ENCODE peak calls at places on chromosomes 5 and 9, in five cellular contexts. One of them, this sample, is unnamed.

GRCh38 chr9:114718801-114719221 is 36.8 kb upstream of the TEX48 start:
- DNase-seq in ovary: no peak
- DNase-seq in prostate gland: no peak
- DNase-seq in upper lobe of right lung: no peak
- DNase-seq in AG09319: no peak
- DNase-seq in this sample: no peak

GRCh38 chr5:142313693-142314092 is 11.1 kb downstream of the SPRY4 start:
- DNase-seq in upper lobe of right lung: no peak
- DNase-seq in AG09319: no peak
- DNase-seq in prostate gland: no peak
- DNase-seq in ovary: no peak
- DNase-seq in this sample: no peak

GRCh38 chr5:17381926-17382325 is 116.1 kb upstream of the TAF11L2 start:
- DNase-seq in AG09319: no peak
- DNase-seq in upper lobe of right lung: peak
- DNase-seq in ovary: no peak
- DNase-seq in prostate gland: no peak
- DNase-seq in this sample: no peak

GRCh38 chr5:36948041-36948440 is 71.5 kb downstream of the NIPBL start:
- DNase-seq in prostate gland: no peak
- DNase-seq in AG09319: no peak
- DNase-seq in ovary: no peak
- DNase-seq in upper lobe of right lung: no peak
- DNase-seq in this sample: no peak

GRCh38 chr5:138349842-138350635 is 2.4 kb upstream of the KDM3B start:
- DNase-seq in AG09319: no peak
- DNase-seq in upper lobe of right lung: no peak
- DNase-seq in ovary: no peak
- DNase-seq in prostate gland: no peak
- DNase-seq in this sample: no peak

GRCh38 chr5:148374693-148375360 is 8.9 kb upstream of the FBXO38 start:
- DNase-seq in ovary: peak
- DNase-seq in upper lobe of right lung: peak
- DNase-seq in AG09319: no peak
- DNase-seq in prostate gland: peak
- DNase-seq in this sample: no peak

GRCh38 chr9:21993893-21994525 is at the start of gene CDKN2A:
- DNase-seq in AG09319: no peak
- DNase-seq in ovary: no peak
- DNase-seq in upper lobe of right lung: peak
- DNase-seq in prostate gland: no peak
- DNase-seq in this sample: peak

GRCh38 chr9:75087824-75088645 is at the start of the genes NMRK1 and OSTF1:
- DNase-seq in prostate gland: peak
- DNase-seq in AG09319: peak
- DNase-seq in upper lobe of right lung: peak
- DNase-seq in ovary: peak
- DNase-seq in this sample: peak

GRCh38 chr5:3276891-3277290 is 318.7 kb upstream of the IRX1 start:
- DNase-seq in AG09319: no peak
- DNase-seq in ovary: no peak
- DNase-seq in prostate gland: no peak
- DNase-seq in upper lobe of right lung: no peak
- DNase-seq in this sample: no peak

GRCh38 chr5:149605354-149605997 is 24.2 kb downstream of the ARHGEF37 start:
- DNase-seq in ovary: no peak
- DNase-seq in AG09319: no peak
- DNase-seq in prostate gland: no peak
- DNase-seq in upper lobe of right lung: no peak
- DNase-seq in this sample: no peak

GRCh38 chr5:132830436-132831094 is at the start of gene SHROOM1:
- DNase-seq in upper lobe of right lung: peak
- DNase-seq in AG09319: no peak
- DNase-seq in prostate gland: peak
- DNase-seq in ovary: peak
- DNase-seq in this sample: peak

GRCh38 chr5:167853421-167853820 is 438.0 kb upstream of the WWC1 start:
- DNase-seq in ovary: no peak
- DNase-seq in prostate gland: no peak
- DNase-seq in upper lobe of right lung: no peak
- DNase-seq in AG09319: peak
- DNase-seq in this sample: no peak

GRCh38 chr9:32486839-32487562 is 39.0 kb downstream of the RIGI start:
- DNase-seq in upper lobe of right lung: no peak
- DNase-seq in AG09319: no peak
- DNase-seq in ovary: no peak
- DNase-seq in prostate gland: no peak
- DNase-seq in this sample: no peak

GRCh38 chr9:77793909-77794308 is 145.8 kb upstream of the GNA14 start:
- DNase-seq in AG09319: peak
- DNase-seq in prostate gland: no peak
- DNase-seq in upper lobe of right lung: no peak
- DNase-seq in ovary: no peak
- DNase-seq in this sample: no peak

GRCh38 chr9:116899337-116900006 is 212.4 kb downstream of the TRIM32 start:
- DNase-seq in ovary: no peak
- DNase-seq in AG09319: no peak
- DNase-seq in prostate gland: no peak
- DNase-seq in upper lobe of right lung: no peak
- DNase-seq in this sample: no peak

GRCh38 chr5:83562817-83563557 is 91.4 kb downstream of the VCAN start:
- DNase-seq in AG09319: no peak
- DNase-seq in upper lobe of right lung: no peak
- DNase-seq in prostate gland: no peak
- DNase-seq in ovary: no peak
- DNase-seq in this sample: no peak

GRCh38 chr5:154850255-154851062 is at the start of gene FAXDC2:
- DNase-seq in prostate gland: peak
- DNase-seq in AG09319: peak
- DNase-seq in upper lobe of right lung: peak
- DNase-seq in ovary: peak
- DNase-seq in this sample: peak

GRCh38 chr5:92559743-92560142 is 1021.3 kb downstream of the NR2F1-AS1 start:
- DNase-seq in AG09319: no peak
- DNase-seq in ovary: no peak
- DNase-seq in upper lobe of right lung: no peak
- DNase-seq in prostate gland: no peak
- DNase-seq in this sample: no peak

GRCh38 chr5:111129938-111130337 is 37.8 kb downstream of the WDR36 start:
- DNase-seq in AG09319: no peak
- DNase-seq in prostate gland: no peak
- DNase-seq in upper lobe of right lung: no peak
- DNase-seq in ovary: no peak
- DNase-seq in this sample: no peak

GRCh38 chr9:22108581-22109370 is 99.7 kb upstream of the CDKN2B start:
- DNase-seq in AG09319: no peak
- DNase-seq in ovary: no peak
- DNase-seq in prostate gland: no peak
- DNase-seq in upper lobe of right lung: no peak
- DNase-seq in this sample: no peak

GRCh38 chr5:1669276-1670155 is 130.1 kb downstream of the MRPL36 start:
- DNase-seq in upper lobe of right lung: no peak
- DNase-seq in prostate gland: no peak
- DNase-seq in ovary: no peak
- DNase-seq in AG09319: no peak
- DNase-seq in this sample: no peak

GRCh38 chr5:105409695-105410094 is 1847.1 kb upstream of the NUDT12 start:
- DNase-seq in AG09319: no peak
- DNase-seq in upper lobe of right lung: no peak
- DNase-seq in prostate gland: no peak
- DNase-seq in ovary: no peak
- DNase-seq in this sample: no peak

GRCh38 chr9:85377751-85378289 is 363.9 kb downstream of the AGTPBP1 start:
- DNase-seq in AG09319: no peak
- DNase-seq in upper lobe of right lung: no peak
- DNase-seq in prostate gland: no peak
- DNase-seq in ovary: no peak
- DNase-seq in this sample: no peak

GRCh38 chr5:123089971-123090640 is 1.1 kb downstream of the PRDM6 start:
- DNase-seq in upper lobe of right lung: peak
- DNase-seq in ovary: no peak
- DNase-seq in prostate gland: no peak
- DNase-seq in AG09319: no peak
- DNase-seq in this sample: peak

DNA sequence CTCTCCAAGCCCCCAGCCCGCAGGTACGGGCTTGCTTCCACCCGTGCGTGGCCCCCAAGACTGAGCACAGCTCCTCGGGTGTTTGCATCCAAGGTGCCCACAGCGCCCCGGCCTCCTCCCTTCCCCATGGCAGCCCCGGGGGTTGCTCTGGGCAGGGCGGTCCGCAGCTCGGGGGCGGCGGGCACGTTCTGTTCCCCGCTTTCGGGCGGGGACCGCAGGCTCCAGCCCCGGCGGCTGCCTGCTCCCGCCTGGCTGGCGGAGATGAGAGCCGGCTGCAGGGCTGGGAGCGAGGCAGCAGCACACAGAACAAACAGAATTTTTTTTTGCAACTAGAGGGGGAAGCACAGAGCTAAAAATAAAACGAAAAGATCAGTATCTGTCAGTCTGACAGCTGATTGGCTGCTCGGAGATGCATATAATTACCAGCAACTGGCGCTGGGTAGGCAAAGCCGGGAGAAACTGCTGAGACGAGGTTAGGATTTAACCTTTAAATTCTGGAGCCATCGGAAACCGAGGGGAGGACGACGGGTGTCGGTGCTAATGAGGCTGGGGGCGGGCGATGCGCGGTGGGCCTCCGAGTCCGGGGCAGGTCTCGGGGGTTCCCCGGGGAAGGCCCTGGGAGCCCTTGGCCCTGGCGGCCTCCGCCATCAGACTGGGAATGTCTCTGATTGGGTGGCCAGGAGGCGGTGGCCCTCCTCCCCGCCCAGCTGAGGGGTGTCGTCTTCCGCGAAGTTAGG is 142.7 kb upstream of the IER5L start:
- DNase-seq in prostate gland: peak
- DNase-seq in ovary: peak
- DNase-seq in upper lobe of right lung: peak
- DNase-seq in AG09319: peak
- DNase-seq in this sample: peak
- TF ChIP-seq CTCF in prostate gland: no peak
- TF ChIP-seq CTCF in ovary: peak
- TF ChIP-seq CTCF in upper lobe of right lung: peak
- TF ChIP-seq CTCF in AG09319: peak
- TF ChIP-seq CTCF in this sample: no peak

GRCh38 chr5:58481066-58481676 is 10.1 kb upstream of the GAPT start:
- DNase-seq in upper lobe of right lung: no peak
- DNase-seq in AG09319: no peak
- DNase-seq in prostate gland: no peak
- DNase-seq in ovary: no peak
- DNase-seq in this sample: no peak

GRCh38 chr5:58482536-58482935 is 8.7 kb upstream of the GAPT start:
- DNase-seq in AG09319: no peak
- DNase-seq in ovary: no peak
- DNase-seq in prostate gland: no peak
- DNase-seq in upper lobe of right lung: no peak
- DNase-seq in this sample: no peak

GRCh38 chr5:58475404-58475803 is 15.5 kb upstream of the PLK2 start:
- DNase-seq in upper lobe of right lung: no peak
- DNase-seq in AG09319: no peak
- DNase-seq in prostate gland: no peak
- DNase-seq in ovary: no peak
- DNase-seq in this sample: no peak

GRCh38 chr5:58481828-58482227 is 9.4 kb upstream of the GAPT start:
- DNase-seq in AG09319: no peak
- DNase-seq in prostate gland: no peak
- DNase-seq in upper lobe of right lung: no peak
- DNase-seq in ovary: no peak
- DNase-seq in this sample: no peak

DNA sequence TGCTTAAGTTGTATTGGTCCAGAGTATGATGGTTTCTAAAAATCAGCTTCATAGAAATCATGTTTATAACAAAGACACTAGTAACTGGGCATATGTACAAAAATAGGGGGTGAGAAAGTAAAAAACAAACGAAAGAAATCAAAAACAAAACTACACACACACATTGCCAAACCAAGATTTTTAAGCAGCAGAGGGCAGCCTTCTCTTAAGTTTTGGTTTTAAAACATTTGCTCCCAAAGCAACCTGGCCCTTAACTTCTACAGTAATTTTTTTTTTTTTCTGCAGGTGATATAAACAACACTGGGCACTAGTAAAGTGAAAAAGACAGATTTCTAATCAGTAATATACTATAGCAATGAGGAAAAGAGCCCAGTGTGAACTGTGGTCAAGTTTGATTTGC is 13.5 kb upstream of the GAPT start:
- DNase-seq in ovary: no peak
- DNase-seq in AG09319: no peak
- DNase-seq in upper lobe of right lung: no peak
- DNase-seq in prostate gland: no peak
- DNase-seq in this sample: no peak
- TF ChIP-seq CTCF in ovary: peak
- TF ChIP-seq CTCF in AG09319: no peak
- TF ChIP-seq CTCF in upper lobe of right lung: peak
- TF ChIP-seq CTCF in prostate gland: no peak
- TF ChIP-seq CTCF in this sample: no peak

DNA sequence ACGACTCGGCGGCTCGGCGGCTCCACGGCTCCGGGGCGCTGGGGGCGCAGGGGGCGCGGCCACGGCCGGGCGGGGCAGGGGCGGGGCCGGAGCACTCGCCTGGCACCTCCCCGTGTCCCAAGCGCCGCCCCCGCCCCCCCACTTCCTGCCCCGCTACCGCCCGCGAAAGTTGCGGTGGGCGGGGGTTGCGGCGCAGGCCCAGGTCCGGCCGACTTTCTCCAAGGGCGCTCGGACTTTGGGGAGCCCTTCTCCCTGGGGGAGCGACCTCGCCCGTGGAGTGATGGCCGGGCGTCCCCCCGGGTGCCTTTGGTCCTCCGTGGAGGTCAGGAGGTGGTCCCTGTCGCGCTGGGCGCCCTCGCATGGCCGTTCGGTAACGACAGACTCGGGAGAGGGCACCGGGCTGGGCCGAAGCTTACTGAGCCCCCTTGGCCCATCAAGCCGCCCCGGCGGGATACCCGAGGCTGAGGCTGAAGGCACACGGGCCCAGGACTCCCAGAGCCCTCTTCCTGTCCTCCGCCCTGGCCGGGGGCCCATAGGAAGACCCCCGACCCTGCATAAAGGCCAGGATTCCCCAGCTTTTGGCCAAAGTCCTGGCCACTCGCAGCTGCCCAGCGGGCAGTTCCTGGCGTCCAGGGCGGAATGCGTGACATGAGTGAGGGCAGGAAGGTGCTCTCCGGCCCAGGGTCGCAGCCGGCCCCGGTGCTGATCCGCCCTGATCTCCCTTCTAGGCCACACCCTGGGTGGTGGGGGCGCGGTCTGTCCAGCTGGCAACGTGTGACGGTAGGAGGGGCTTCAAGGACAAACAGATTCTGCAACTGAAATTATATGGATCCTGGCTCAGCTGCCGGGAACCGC is 883 bp upstream of the VAV2 start:
- DNase-seq in ovary: peak
- DNase-seq in upper lobe of right lung: peak
- DNase-seq in prostate gland: peak
- DNase-seq in AG09319: peak
- DNase-seq in this sample: peak
- TF ChIP-seq CTCF in ovary: no peak
- TF ChIP-seq CTCF in upper lobe of right lung: peak
- TF ChIP-seq CTCF in prostate gland: peak
- TF ChIP-seq CTCF in AG09319: peak
- TF ChIP-seq CTCF in this sample: peak

GRCh38 chr5:78300464-78301045 is 6.1 kb upstream of the AP3B1 start:
- DNase-seq in ovary: no peak
- DNase-seq in upper lobe of right lung: no peak
- DNase-seq in AG09319: no peak
- DNase-seq in prostate gland: no peak
- DNase-seq in this sample: no peak
- TF ChIP-seq CTCF in ovary: no peak
- TF ChIP-seq CTCF in upper lobe of right lung: peak
- TF ChIP-seq CTCF in AG09319: peak
- TF ChIP-seq CTCF in prostate gland: peak
- TF ChIP-seq CTCF in this sample: peak

GRCh38 chr5:78886650-78887230 is 98.4 kb downstream of the ARSB start:
- DNase-seq in ovary: no peak
- DNase-seq in upper lobe of right lung: no peak
- DNase-seq in AG09319: no peak
- DNase-seq in prostate gland: no peak
- DNase-seq in this sample: no peak
- TF ChIP-seq CTCF in ovary: no peak
- TF ChIP-seq CTCF in upper lobe of right lung: peak
- TF ChIP-seq CTCF in AG09319: peak
- TF ChIP-seq CTCF in prostate gland: peak
- TF ChIP-seq CTCF in this sample: peak